ENCODE peak calls at places on chromosomes 2 and 18, in four cellular contexts. P is K562, Y is A549, S is HepG2. W is an unnamed sample.

GRCh38 chr2:128311755-128312341 is 6.8 kb downstream of the HS6ST1 start:
- DNase-seq in Y (no peak), P (no peak), S (no peak), W (no peak)

GRCh38 chr2:204628926-204629661 is 83.8 kb downstream of the PARD3B start:
- DNase-seq in Y (no peak), S (no peak), P (no peak), W (no peak)

GRCh38 chr18:60549338-60549960 is 176.9 kb upstream of the MC4R start:
- DNase-seq in P (peak), Y (peak), S (peak), W (peak)

GRCh38 chr18:63137999-63138448 is 181.5 kb downstream of the BCL2 start:
- DNase-seq in S (no peak), P (no peak), Y (no peak), W (no peak)

GRCh38 chr2:30688956-30689401 is 118.3 kb downstream of the CAPN13 start:
- DNase-seq in S (no peak), P (no peak), Y (no peak), W (peak)

GRCh38 chr18:13353424-13353823 is 134.9 kb downstream of the LDLRAD4 start:
- DNase-seq in Y (no peak), S (no peak), P (no peak), W (no peak)

GRCh38 chr2:36695746-36696415 is 626 bp upstream of the VIT start:
- DNase-seq in S (no peak), Y (no peak), P (no peak), W (no peak)

GRCh38 chr2:202687276-202687675 is 52.5 kb downstream of the FAM117B start:
- DNase-seq in S (peak), Y (no peak), P (no peak), W (no peak)

GRCh38 chr2:201458381-201458780 is 6.8 kb downstream of the STRADB start:
- DNase-seq in P (no peak), Y (no peak), S (no peak), W (no peak)

GRCh38 chr2:97706708-97707345 is 6.5 kb upstream of the ZAP70 start:
- DNase-seq in P (no peak), S (no peak), Y (no peak), W (no peak)
- TF ChIP-seq RNF2 in P (no peak), S (no peak), Y (no peak), W (no peak)

GRCh38 chr2:26558271-26559043 is 80.5 kb upstream of the OTOF start:
- DNase-seq in S (no peak), P (no peak), Y (no peak), W (no peak)

GRCh38 chr2:26557244-26557925 is 79.5 kb upstream of the OTOF start:
- DNase-seq in P (no peak), Y (no peak), S (no peak), W (no peak)

GRCh38 chr2:26556309-26557243 is 78.7 kb upstream of the OTOF start:
- DNase-seq in S (no peak), P (no peak), Y (no peak), W (no peak)

GRCh38 chr2:26552641-26553040 is 74.7 kb upstream of the OTOF start:
- DNase-seq in S (no peak), Y (no peak), P (no peak), W (no peak)

GRCh38 chr2:26555246-26556133 is 77.6 kb upstream of the OTOF start:
- DNase-seq in S (peak), P (peak), Y (peak), W (no peak)
- TF ChIP-seq RNF2 in S (no peak), P (no peak), Y (no peak), W (no peak)

GRCh38 chr2:57546478-57546877 is 500.1 kb upstream of the VRK2 start:
- DNase-seq in S (no peak), Y (no peak), P (no peak), W (no peak)

GRCh38 chr2:57544626-57545025 is 502.0 kb upstream of the VRK2 start:
- DNase-seq in P (no peak), S (no peak), Y (no peak), W (no peak)

GRCh38 chr2:57552885-57553284 is 493.7 kb upstream of the VRK2 start:
- DNase-seq in Y (no peak), P (no peak), S (no peak), W (no peak)

GRCh38 chr2:57550912-57551311 is 495.7 kb upstream of the VRK2 start:
- DNase-seq in S (no peak), Y (no peak), P (no peak), W (no peak)

GRCh38 chr2:57549642-57550102 is 496.9 kb upstream of the VRK2 start:
- DNase-seq in Y (peak), S (no peak), P (no peak), W (no peak)
- TF ChIP-seq RNF2 in Y (no peak), S (no peak), P (no peak), W (no peak)

DNA sequence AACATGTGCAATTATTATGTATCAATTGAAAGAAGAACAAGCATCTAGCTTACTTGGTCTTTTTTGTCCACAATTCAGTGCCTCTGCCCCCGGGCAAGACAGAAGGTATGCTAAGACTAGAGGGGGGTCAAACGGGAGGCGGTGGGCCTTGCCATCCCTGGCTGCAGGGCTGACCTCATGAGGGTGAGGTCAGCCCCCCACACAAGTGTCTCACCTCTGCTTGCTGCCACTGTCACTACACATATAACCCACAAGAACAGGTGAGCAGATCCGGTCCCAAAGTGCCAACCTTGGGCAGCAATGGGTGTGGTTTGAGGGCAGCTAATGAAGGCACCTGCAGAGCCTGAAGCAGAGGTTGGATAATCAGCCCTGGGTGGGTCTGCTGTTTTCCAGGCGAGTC is 71.5 kb downstream of the EDAR start:
- DNase-seq in P (no peak), S (no peak), Y (no peak), W (no peak)
- TF ChIP-seq RNF2 in P (no peak), S (no peak), Y (no peak), W (no peak)

DNA sequence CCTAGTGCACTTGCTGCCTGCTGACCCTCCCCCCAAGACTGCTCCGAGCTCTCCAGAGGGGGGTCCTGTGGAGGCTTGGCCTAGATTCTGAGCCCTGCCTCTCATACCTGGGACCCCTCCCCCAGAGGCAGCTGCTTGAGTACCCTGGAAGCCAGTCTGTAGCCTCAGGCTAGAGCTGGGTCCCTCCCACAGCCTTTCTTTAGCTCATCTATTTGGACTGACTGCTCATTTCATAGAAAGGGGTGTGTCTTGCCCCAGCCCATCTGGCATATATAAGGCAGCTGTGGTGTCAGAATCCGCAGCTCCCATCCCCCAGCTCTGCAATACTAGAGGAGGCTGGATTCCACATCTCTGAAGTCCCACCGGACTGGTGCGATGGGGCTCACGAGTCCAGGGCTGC is 26.1 kb downstream of the MPHOSPH10 start:
- DNase-seq in P (no peak), Y (no peak), S (no peak), W (no peak)
- TF ChIP-seq RNF2 in P (no peak), Y (no peak), S (no peak), W (no peak)